ENCODE peak calls at places on chromosomes 1 and 21, in nine cellular contexts. J, U, T, W, I, B, P, N and V are unnamed samples.

GRCh38 chr1:9020325-9020724 is 5.9 kb downstream of the SLC2A7 start:
- DNase-seq in B (no peak), N (no peak), T (no peak), U (no peak), J (no peak), P (no peak), W (no peak), I (no peak), V (no peak)

GRCh38 chr1:184215274-184215925 is 163.9 kb downstream of the TSEN15 start:
- DNase-seq in B (no peak), U (no peak), P (no peak), I (no peak), J (no peak), T (no peak), W (no peak), N (no peak), V (no peak)

GRCh38 chr1:228109962-228110488 is 926 bp upstream of the MRPL55 start:
- DNase-seq in N (peak), T (no peak), I (no peak), B (peak), U (no peak), P (peak), W (no peak), J (peak), V (no peak)

GRCh38 chr1:211828584-211829342 is 1.8 kb downstream of the LPGAT1 start:
- DNase-seq in B (no peak), I (no peak), U (no peak), W (no peak), J (no peak), P (no peak), T (peak), N (peak), V (no peak)

GRCh38 chr1:8789314-8790214 is 27.9 kb downstream of the RERE start:
- DNase-seq in P (peak), W (no peak), B (no peak), J (no peak), I (peak), U (peak), T (no peak), N (no peak), V (no peak)

GRCh38 chr21:36188081-36188681 is 31.6 kb downstream of the DOP1B start:
- DNase-seq in W (no peak), J (peak), T (no peak), B (no peak), P (peak), I (no peak), U (no peak), N (no peak), V (peak)

GRCh38 chr1:56819393-56819899 is at the start of gene FYB2:
- DNase-seq in W (no peak), U (peak), B (no peak), I (no peak), T (no peak), P (no peak), J (no peak), N (no peak), V (no peak)

GRCh38 chr21:41614456-41615010 is 106.6 kb upstream of the TMPRSS2 start:
- DNase-seq in J (no peak), B (no peak), T (no peak), U (no peak), P (no peak), W (peak), N (no peak), I (no peak), V (no peak)

GRCh38 chr1:33143698-33144097 is 38.1 kb downstream of the TRIM62 start:
- DNase-seq in T (peak), B (no peak), P (no peak), N (peak), W (no peak), I (no peak), U (no peak), J (no peak), V (no peak)

GRCh38 chr1:36159614-36160387 is 3.8 kb downstream of the MAP7D1 start:
- DNase-seq in B (no peak), P (no peak), U (no peak), N (no peak), I (no peak), J (no peak), T (no peak), W (no peak), V (no peak)

GRCh38 chr1:39170731-39171375 is 33.6 kb upstream of the MACF1 start:
- DNase-seq in B (no peak), U (peak), P (no peak), J (no peak), T (no peak), I (no peak), W (no peak), N (peak), V (no peak)

GRCh38 chr1:110348050-110348449 is 8.9 kb downstream of the RBM15 start:
- DNase-seq in P (no peak), J (no peak), I (no peak), W (no peak), B (no peak), U (no peak), N (no peak), T (no peak), V (no peak)

GRCh38 chr1:10623391-10624145 is 148.8 kb downstream of the PEX14 start:
- DNase-seq in N (no peak), B (no peak), U (no peak), P (no peak), T (no peak), I (no peak), W (no peak), J (no peak), V (no peak)

GRCh38 chr1:93219443-93219842 is 38.9 kb downstream of the CCDC18 start:
- DNase-seq in J (no peak), U (no peak), I (no peak), T (no peak), P (no peak), N (no peak), W (peak), B (no peak), V (no peak)

GRCh38 chr1:30315185-30315960 is 408.0 kb downstream of the MATN1 start:
- DNase-seq in I (no peak), B (peak), W (peak), J (no peak), T (no peak), U (no peak), P (no peak), N (peak), V (no peak)

GRCh38 chr1:228902781-228903572 is 167.7 kb downstream of the RHOU start:
- DNase-seq in P (peak), J (peak), W (no peak), I (peak), N (peak), U (no peak), B (peak), T (peak), V (peak)

GRCh38 chr1:241717975-241718374 is 65.9 kb downstream of the WDR64 start:
- DNase-seq in T (no peak), U (no peak), I (no peak), N (no peak), W (no peak), J (no peak), P (peak), B (no peak), V (no peak)

GRCh38 chr1:224506141-224506814 is 71.7 kb upstream of the WDR26 start:
- DNase-seq in J (no peak), B (no peak), U (no peak), N (peak), T (peak), I (no peak), P (no peak), W (no peak), V (no peak)

GRCh38 chr1:21344750-21345443 is 54.6 kb upstream of the ECE1 start:
- DNase-seq in N (no peak), W (peak), U (no peak), J (no peak), B (peak), T (no peak), P (no peak), I (no peak), V (no peak)

GRCh38 chr1:42380617-42381423 is at the start of gene RIMKLA:
- DNase-seq in J (peak), U (peak), W (peak), N (peak), I (no peak), T (peak), P (peak), B (peak), V (peak)

GRCh38 chr1:14404847-14405246 is 193.6 kb upstream of the KAZN start:
- DNase-seq in I (no peak), J (no peak), U (no peak), N (peak), P (no peak), W (no peak), B (no peak), T (no peak), V (no peak)

GRCh38 chr1:203592728-203593127 is 33.9 kb upstream of the ATP2B4 start:
- DNase-seq in I (no peak), T (no peak), J (peak), N (peak), W (no peak), U (no peak), P (no peak), B (no peak), V (no peak)

GRCh38 chr1:159804924-159805323 is 2.8 kb downstream of the FCRL6 start:
- DNase-seq in B (peak), U (no peak), T (no peak), W (no peak), N (peak), P (peak), J (no peak), I (no peak), V (no peak)

GRCh38 chr1:26530898-26531598 is 1.5 kb downstream of the RPS6KA1 start:
- DNase-seq in B (peak), N (peak), I (peak), U (peak), P (peak), J (no peak), W (no peak), T (peak), V (no peak)

GRCh38 chr21:27532081-27532480 is 565.2 kb upstream of the ADAMTS5 start:
- DNase-seq in J (no peak), N (peak), B (no peak), I (no peak), U (no peak), W (no peak), P (peak), T (peak), V (no peak)

GRCh38 chr1:29736582-29737188 is 500.4 kb downstream of the PTPRU start:
- DNase-seq in I (peak), B (peak), T (peak), W (peak), P (peak), J (peak), U (peak), N (peak), V (no peak)

GRCh38 chr1:67687198-67687545 is 2.2 kb downstream of the GADD45A start:
- DNase-seq in W (no peak), U (no peak), B (no peak), I (no peak), J (no peak), T (no peak), P (no peak), N (no peak), V (no peak)

GRCh38 chr21:41570791-41571355 is 62.9 kb upstream of the TMPRSS2 start:
- DNase-seq in I (no peak), W (no peak), N (no peak), U (no peak), J (no peak), P (no peak), T (no peak), B (no peak), V (no peak)

GRCh38 chr1:175530981-175531380 is 212.4 kb downstream of the TNR start:
- DNase-seq in B (no peak), J (no peak), I (no peak), U (no peak), N (no peak), T (no peak), P (no peak), W (no peak), V (no peak)

GRCh38 chr1:13807213-13807612 is 107.2 kb downstream of the PRDM2 start:
- DNase-seq in T (peak), W (peak), P (peak), J (no peak), U (peak), B (peak), N (no peak), I (no peak), V (no peak)

GRCh38 chr1:244590670-244591069 is 62.3 kb upstream of the DESI2 start:
- DNase-seq in N (no peak), J (no peak), I (no peak), T (no peak), U (no peak), W (no peak), B (no peak), P (no peak), V (no peak)

GRCh38 chr1:29690156-29690555 is 453.8 kb downstream of the PTPRU start:
- DNase-seq in W (no peak), U (no peak), P (no peak), N (no peak), I (no peak), T (no peak), J (no peak), B (no peak), V (no peak)

GRCh38 chr1:48471103-48471502 is 901 bp downstream of the SPATA6 start:
- DNase-seq in U (no peak), N (no peak), T (peak), P (no peak), I (no peak), W (no peak), B (no peak), J (peak), V (peak)

GRCh38 chr21:41370840-41371697 is 9.2 kb downstream of the MX2 start:
- DNase-seq in P (no peak), I (no peak), U (no peak), N (no peak), T (no peak), J (no peak), W (no peak), B (no peak), V (no peak)

GRCh38 chr1:201080135-201080534 is 32.1 kb downstream of the CACNA1S start:
- DNase-seq in W (no peak), J (no peak), N (no peak), B (no peak), I (no peak), P (peak), U (no peak), T (no peak), V (no peak)
- TF ChIP-seq CTCF in W (peak), J (no peak), N (no peak), B (no peak), I (no peak), P (peak), U (no peak), T (no peak), V (no peak)

DNA sequence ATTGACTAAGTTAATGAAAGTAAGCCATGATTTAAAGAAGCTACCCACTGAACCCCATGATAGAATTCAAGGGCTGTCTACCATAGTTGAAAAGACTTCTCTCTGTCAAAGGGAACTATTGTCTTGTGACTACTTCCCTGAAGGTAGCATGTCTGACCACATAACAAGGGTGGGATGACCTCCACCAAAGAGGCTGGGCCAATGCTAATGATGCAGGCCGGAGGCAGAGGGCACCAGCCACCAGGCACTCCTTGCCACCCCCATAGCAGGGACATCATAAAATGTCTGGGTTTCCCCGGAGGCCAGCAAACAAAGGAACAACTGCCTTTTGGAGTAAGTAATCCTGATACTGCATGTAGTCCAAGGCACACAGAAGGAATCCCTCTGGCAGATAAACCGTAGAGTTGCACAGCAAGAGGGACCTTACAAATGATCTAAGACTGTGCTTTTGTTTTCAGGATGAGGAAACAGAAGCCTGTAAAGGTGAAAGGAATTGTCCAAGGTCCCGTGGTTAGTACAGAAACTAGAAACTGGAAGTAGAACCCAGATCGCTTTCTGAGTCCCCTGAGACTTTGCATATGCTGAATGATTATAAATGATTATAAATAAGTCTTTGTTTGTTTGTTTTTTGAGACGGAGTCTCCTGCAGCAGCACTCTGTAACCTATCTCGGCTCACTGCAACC is 33.5 kb upstream of the ITPKB start:
- DNase-seq in B (no peak), T (no peak), W (no peak), P (no peak), J (no peak), I (no peak), N (no peak), U (no peak), V (no peak)
- H3K4me3 ChIP-seq in B (no peak), T (no peak), W (no peak), P (no peak), J (no peak), I (no peak), N (no peak), U (no peak), V (no peak)

DNA sequence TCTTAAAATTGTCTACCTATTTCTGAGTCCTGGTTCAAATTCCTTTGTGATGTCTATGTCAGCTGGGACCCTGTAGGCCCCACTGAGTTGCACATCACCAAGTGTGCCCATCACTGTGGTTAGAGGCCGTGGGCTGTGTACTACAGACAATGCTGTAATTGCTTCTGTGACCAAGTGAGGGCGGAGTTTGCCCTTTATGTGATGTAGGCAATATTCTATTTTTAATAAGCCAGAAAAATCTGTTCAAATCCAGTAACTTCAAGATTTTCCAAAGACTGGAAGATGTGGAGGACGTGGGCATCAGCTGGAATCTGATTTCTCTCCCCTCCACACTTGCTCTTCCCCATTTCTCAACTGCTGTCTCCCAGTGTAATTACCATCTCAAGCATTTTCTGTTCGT is 215.4 kb downstream of the PBX1 start:
- DNase-seq in P (no peak), N (no peak), W (no peak), J (no peak), I (no peak), B (no peak), T (no peak), U (no peak), V (no peak)
- H3K27ac ChIP-seq in P (no peak), N (peak), W (no peak), J (no peak), I (no peak), B (no peak), T (peak), U (peak), V (peak)

DNA sequence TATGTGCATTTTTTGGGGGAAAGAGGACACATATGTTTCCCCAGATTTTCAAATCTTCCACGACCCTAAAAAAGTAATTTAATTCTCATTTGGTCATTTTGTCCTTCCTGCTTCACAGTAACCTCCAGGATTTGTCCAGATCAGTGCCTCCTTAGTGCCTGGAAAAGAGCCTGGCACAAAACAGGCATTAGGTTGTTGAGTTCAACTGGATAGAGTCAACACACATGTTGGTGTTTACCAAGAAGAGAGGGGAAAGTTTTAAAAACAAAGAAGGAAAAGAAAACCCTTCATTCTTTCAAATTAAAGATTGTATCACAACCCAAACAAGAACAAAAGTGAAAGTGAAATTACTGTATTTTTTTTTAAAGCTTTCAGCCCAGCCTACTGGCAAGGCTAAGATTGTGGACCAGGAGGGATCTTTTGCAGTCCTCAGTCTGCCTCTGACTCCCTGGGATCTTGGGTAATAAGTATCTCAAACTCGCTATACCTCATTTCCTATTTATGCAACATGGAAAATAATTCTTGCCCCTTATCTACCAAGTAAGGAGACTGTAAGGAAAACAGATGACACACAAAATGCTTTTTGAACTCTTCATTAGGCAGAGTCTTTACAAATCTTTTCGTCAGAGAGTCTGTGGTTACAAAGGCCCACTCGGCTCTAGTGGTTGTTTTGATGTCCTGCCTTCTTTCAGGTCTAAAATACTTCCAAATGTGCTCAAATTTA is 57.8 kb downstream of the ZNF281 start:
- DNase-seq in P (no peak), U (no peak), T (peak), J (peak), B (no peak), N (peak), I (no peak), W (peak), V (no peak)
- TF ChIP-seq CTCF in P (no peak), U (no peak), T (no peak), J (no peak), B (no peak), N (no peak), I (no peak), W (peak), V (no peak)

DNA sequence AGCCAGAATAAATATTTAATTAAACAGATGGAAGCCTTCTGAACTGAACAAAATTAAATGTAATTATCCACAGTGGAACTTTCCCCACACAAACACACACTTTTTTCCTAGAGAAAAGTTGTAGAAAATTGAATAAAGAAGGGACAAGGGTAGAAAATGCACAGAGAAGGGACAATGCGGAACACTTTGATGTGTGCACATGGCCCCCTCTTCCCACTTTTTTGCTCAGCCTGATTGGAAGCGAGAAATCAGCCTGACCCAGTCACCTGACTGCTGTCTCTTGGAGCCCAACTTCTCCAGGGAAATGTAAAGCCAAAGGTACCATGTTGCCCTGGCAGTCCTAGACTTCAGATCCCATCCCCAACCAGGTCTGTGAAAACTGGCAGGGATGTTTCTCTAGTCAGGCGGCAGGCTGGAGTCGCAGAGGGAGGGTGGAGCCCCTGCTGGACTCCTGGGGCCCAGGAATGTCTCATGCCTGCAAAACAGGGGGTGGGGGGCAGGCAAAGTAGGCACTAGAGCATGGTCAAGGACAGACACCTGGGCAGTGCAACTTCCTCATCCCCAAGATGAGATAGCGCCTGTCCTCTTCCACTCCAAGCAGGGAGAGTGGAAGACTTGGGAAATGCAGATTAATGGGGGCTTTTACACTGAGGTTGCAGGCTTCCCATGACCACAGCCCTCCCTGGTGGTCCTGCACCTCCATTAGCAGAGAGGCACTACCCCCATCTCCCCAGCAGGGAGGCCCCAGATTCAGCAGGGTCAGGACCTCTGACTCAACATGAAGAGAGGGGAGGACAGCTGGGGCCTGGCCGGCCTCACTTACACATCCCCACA is 2.8 kb downstream of the CERS2 start:
- DNase-seq in J (no peak), W (no peak), U (peak), P (no peak), I (no peak), B (peak), N (no peak), T (peak), V (no peak)
- H3K4me3 ChIP-seq in J (no peak), W (no peak), U (peak), P (peak), I (no peak), B (no peak), N (peak), T (peak), V (peak)

GRCh38 chr1:52365746-52366516 is at the start of gene CC2D1B:
- DNase-seq in T (peak), I (peak), U (peak), B (peak), P (peak), N (peak), W (peak), J (peak), V (peak)

GRCh38 chr1:52365091-52365745 is 787 bp downstream of the CC2D1B start:
- DNase-seq in T (peak), U (peak), J (peak), N (peak), W (no peak), B (peak), P (peak), I (no peak), V (peak)

GRCh38 chr1:52366517-52366827 is 467 bp upstream of the CC2D1B start:
- DNase-seq in T (no peak), N (no peak), U (no peak), J (no peak), W (no peak), I (no peak), B (no peak), P (no peak), V (no peak)

GRCh38 chr1:52367272-52367671 is 1.3 kb upstream of the CC2D1B start:
- DNase-seq in J (no peak), W (no peak), U (no peak), B (no peak), I (no peak), N (no peak), P (no peak), T (no peak), V (no peak)

GRCh38 chr1:52364235-52364839 is 1.7 kb downstream of the CC2D1B start:
- DNase-seq in N (no peak), W (no peak), T (no peak), J (no peak), B (no peak), I (no peak), P (no peak), U (no peak), V (no peak)
- H3K27ac ChIP-seq in N (peak), W (peak), T (peak), J (no peak), B (peak), I (peak), P (no peak), U (no peak), V (peak)